ENCODE peak calls at places on chromosomes 12 and 14, in ten cellular contexts. V, Y, D, I, T, P, E, B, Q and A are unnamed samples.

GRCh38 chr14:105060751-105061427 is 4.3 kb downstream of the GPR132 start:
- DNase-seq in V (peak; percentile 56), Y (peak; percentile 94), D (no peak), I (no peak), T (no peak), P (no peak), E (no peak), B (no peak), Q (peak; percentile 70), A (peak; percentile 50)

GRCh38 chr14:97995038-97995437 is 1197.9 kb downstream of the VRK1 start:
- DNase-seq in V (no peak), Y (no peak), D (no peak), I (no peak), T (no peak), P (no peak), E (no peak), B (no peak), Q (no peak), A (no peak)

GRCh38 chr12:111927346-111927745 is 85.3 kb downstream of the MAPKAPK5 start:
- DNase-seq in V (no peak), Y (no peak), D (no peak), I (no peak), T (no peak), P (no peak), E (no peak), B (no peak), Q (no peak), A (no peak)

GRCh38 chr12:104718581-104718980 is 239.5 kb downstream of the SLC41A2 start:
- DNase-seq in V (no peak), Y (no peak), D (peak; percentile 34), I (no peak), T (no peak), P (no peak), E (peak; percentile 34), B (no peak), Q (no peak), A (no peak)

GRCh38 chr12:45379261-45379660 is 163.4 kb downstream of the ANO6 start:
- DNase-seq in V (no peak), Y (no peak), D (no peak), I (no peak), T (no peak), P (no peak), E (peak; percentile 50), B (peak; percentile 89), Q (no peak), A (no peak)

GRCh38 chr12:46660719-46661118 is 165.1 kb downstream of the SLC38A4 start:
- DNase-seq in V (no peak), Y (no peak), D (no peak), I (no peak), T (no peak), P (no peak), E (peak; percentile 61), B (no peak), Q (no peak), A (no peak)

GRCh38 chr14:75198291-75198933 is 22.0 kb upstream of the TMED10 start:
- DNase-seq in V (no peak), Y (no peak), D (peak; percentile 23), I (no peak), T (peak; percentile 55), P (no peak), E (no peak), B (no peak), Q (no peak), A (peak; percentile 44)

GRCh38 chr14:78142994-78143393 is 27.2 kb upstream of the NRXN3 start:
- DNase-seq in V (no peak), Y (no peak), D (no peak), I (no peak), T (no peak), P (no peak), E (no peak), B (no peak), Q (no peak), A (no peak)

GRCh38 chr12:3077572-3078081 is 448 bp downstream of the TSPAN9 start:
- DNase-seq in V (no peak), Y (no peak), D (peak; percentile 43), I (no peak), T (no peak), P (peak; percentile 26), E (peak; percentile 45), B (no peak), Q (peak; percentile 85), A (peak; percentile 38)

GRCh38 chr12:1911598-1912575 is 6.6 kb downstream of the CACNA2D4 start:
- DNase-seq in V (no peak), Y (peak; percentile 65), D (peak; percentile 7), I (peak; percentile 74), T (no peak), P (no peak), E (no peak), B (no peak), Q (no peak), A (no peak)

GRCh38 chr14:70714055-70714550 is 72.4 kb downstream of the TTC9 start:
- DNase-seq in V (no peak), Y (no peak), D (peak; percentile 68), I (no peak), T (peak; percentile 54), P (no peak), E (peak; percentile 63), B (peak; percentile 67), Q (no peak), A (no peak)

GRCh38 chr12:30278401-30278800 is 417.3 kb downstream of the IPO8 start:
- DNase-seq in V (no peak), Y (no peak), D (no peak), I (no peak), T (no peak), P (no peak), E (no peak), B (no peak), Q (no peak), A (no peak)

GRCh38 chr12:58883576-58884334 is 36.5 kb downstream of the LRIG3 start:
- DNase-seq in V (no peak), Y (no peak), D (no peak), I (no peak), T (no peak), P (no peak), E (no peak), B (no peak), Q (no peak), A (no peak)

GRCh38 chr12:31518680-31519227 is 72.2 kb downstream of the DENND5B start:
- DNase-seq in V (no peak), Y (no peak), D (peak; percentile 46), I (no peak), T (peak; percentile 12), P (no peak), E (peak; percentile 100), B (peak; percentile 99), Q (no peak), A (peak; percentile 36)

GRCh38 chr12:100716658-100716948 is 78.0 kb upstream of the ANO4 start:
- DNase-seq in V (no peak), Y (no peak), D (no peak), I (no peak), T (no peak), P (no peak), E (no peak), B (no peak), Q (no peak), A (no peak)

GRCh38 chr12:14828896-14829295 is 14.4 kb downstream of the ART4 start:
- DNase-seq in V (no peak), Y (no peak), D (peak; percentile 30), I (no peak), T (no peak), P (no peak), E (peak; percentile 31), B (peak; percentile 39), Q (no peak), A (no peak)

DNA sequence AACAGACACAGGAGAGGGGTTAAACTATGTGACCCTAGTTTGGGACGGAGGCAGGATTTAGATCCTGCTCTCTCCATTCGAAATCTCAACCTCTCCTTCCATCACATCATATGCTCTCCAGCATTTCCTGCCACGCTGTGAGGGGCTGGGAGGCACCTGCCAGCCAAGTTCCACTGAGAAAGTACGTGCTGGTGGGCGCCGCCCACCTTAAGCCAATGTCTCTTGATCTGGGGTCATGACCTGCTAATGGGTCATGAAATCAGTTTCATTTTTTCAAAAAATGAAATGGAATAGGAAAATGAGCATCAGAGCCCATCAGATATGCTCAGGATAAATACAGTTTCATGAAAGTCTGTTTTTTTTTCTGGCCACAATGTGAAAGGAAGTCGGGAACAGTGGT is 7.2 kb downstream of the MCRS1 start:
- DNase-seq in V (no peak), Y (peak; percentile 20), D (no peak), I (no peak), T (no peak), P (no peak), E (no peak), B (no peak), Q (no peak), A (no peak)
- H3K36me3 ChIP-seq in V (no peaks in the 10 kb centered on the region), Y (peaks cover 100% of the 10 kb centered on the region), D (no peaks in the 10 kb centered on the region), I (no peaks in the 10 kb centered on the region), T (peaks cover 38% of the 10 kb centered on the region), P (peaks cover 18% of the 10 kb centered on the region), E (peaks cover 62% of the 10 kb centered on the region), B (peaks cover 57% of the 10 kb centered on the region), Q (peaks cover 77% of the 10 kb centered on the region), A (peaks cover 91% of the 10 kb centered on the region)

DNA sequence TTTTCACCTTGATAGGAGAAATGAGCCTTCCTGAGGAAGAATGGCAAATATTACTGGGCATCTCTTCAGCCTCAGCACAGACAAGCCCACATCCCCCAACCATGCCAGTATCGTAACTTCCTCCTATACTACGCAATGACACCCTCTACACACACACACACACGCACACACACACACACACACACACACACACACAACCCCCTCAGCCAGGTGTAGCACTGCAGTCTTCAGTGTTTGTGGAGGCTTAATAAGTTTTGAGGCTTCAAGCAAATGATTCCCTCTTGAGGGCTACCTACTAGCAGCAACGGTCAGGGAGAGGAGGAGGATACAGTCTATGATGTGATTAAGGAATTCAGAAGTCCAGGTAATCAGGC is 1.6 kb downstream of the DGKA start:
- DNase-seq in V (no peak), Y (peak; percentile 79), D (no peak), I (no peak), T (no peak), P (no peak), E (peak; percentile 33), B (peak; percentile 45), Q (no peak), A (no peak)
- TF ChIP-seq POLR2A in V (peak; percentile 6), Y (no peak), D (no peak), I (no peak), T (peak; percentile 32), P (no peak), E (no peak), B (no peak), Q (no peak), A (no peak)

GRCh38 chr12:28369483-28369882 is 179.2 kb downstream of the CCDC91 start:
- DNase-seq in V (no peak), Y (no peak), D (no peak), I (no peak), T (no peak), P (no peak), E (no peak), B (no peak), Q (no peak), A (no peak)
- H3K36me3 ChIP-seq in V (no peaks in the 10 kb centered on the region), Y (peaks cover 74% of the 10 kb centered on the region), D (no peaks in the 10 kb centered on the region), I (no peaks in the 10 kb centered on the region), T (no peaks in the 10 kb centered on the region), P (no peaks in the 10 kb centered on the region), E (peaks cover 11% of the 10 kb centered on the region), B (no peaks in the 10 kb centered on the region), Q (no peaks in the 10 kb centered on the region), A (no peaks in the 10 kb centered on the region)

DNA sequence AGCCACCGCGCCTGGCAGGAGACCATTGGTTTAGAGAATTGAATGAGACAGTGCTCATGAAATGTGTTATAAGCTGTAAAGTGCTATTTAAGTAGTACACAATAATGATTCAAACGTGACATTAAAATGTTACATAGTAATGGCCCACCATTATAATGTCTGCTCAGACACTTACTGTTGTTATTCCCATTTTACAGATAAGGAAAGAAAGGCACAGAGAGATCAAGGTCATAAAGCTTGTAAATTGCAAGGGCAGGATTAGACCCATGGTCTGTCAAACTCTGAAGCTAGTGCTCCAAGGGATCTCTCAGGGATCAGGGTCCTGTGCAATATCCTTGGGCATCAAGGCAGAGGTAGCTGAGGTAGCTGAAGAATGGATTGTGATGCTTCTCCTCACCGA is 6.2 kb downstream of the ACSM4 start:
- DNase-seq in V (no peak), Y (no peak), D (no peak), I (no peak), T (no peak), P (no peak), E (no peak), B (no peak), Q (no peak), A (no peak)
- TF ChIP-seq POLR2A in V (no peak), Y (no peak), D (no peak), I (no peak), T (no peak), P (no peak), E (no peak), B (no peak), Q (no peak), A (no peak)